ENCODE peak calls at places on chromosomes 6 and 20, in six cellular contexts. D is CD8-positive, alpha-beta memory T cell; X is mesendoderm; S is naive thymus-derived CD4-positive, alpha-beta T cell; B is fibroblast of lung; L is neuronal stem cell. Y is an unnamed sample.

GRCh38 chr20:25274481-25274880 is 26.6 kb downstream of the PYGB start:
- DNase-seq in X (no peak), B (no peak), D (no peak), S (no peak), L (no peak), Y (no peak)

GRCh38 chr6:133132092-133132491 is 109.1 kb upstream of the EYA4 start:
- DNase-seq in B (peak; percentile 64), D (no peak), L (no peak), S (no peak), X (no peak), Y (no peak)

GRCh38 chr6:2351807-2352431 is 106.5 kb upstream of the GMDS start:
- DNase-seq in D (no peak), L (no peak), S (no peak), X (no peak), B (peak; percentile 73), Y (no peak)

GRCh38 chr6:168157272-168158007 is 78.4 kb upstream of the FRMD1 start:
- DNase-seq in X (peak; percentile 31), D (no peak), B (peak; percentile 89), S (no peak), L (no peak), Y (peak; percentile 68)

GRCh38 chr20:4775322-4776078 is 53.8 kb downstream of the PRND start:
- DNase-seq in L (no peak), X (no peak), B (no peak), D (no peak), S (no peak), Y (no peak)

GRCh38 chr6:148525453-148525852 is 182.8 kb downstream of the SASH1 start:
- DNase-seq in D (no peak), S (no peak), B (peak; percentile 96), L (no peak), X (no peak), Y (no peak)

GRCh38 chr20:57346477-57346876 is 4.6 kb upstream of the RAE1 start:
- DNase-seq in S (peak; percentile 49), X (peak; percentile 78), D (peak; percentile 35), L (peak; percentile 76), B (peak; percentile 67), Y (peak; percentile 51)

GRCh38 chr6:111721677-111722219 is 116.1 kb upstream of the TRAF3IP2 start:
- DNase-seq in B (no peak), S (no peak), X (peak; percentile 65), D (peak; percentile 45), L (no peak), Y (no peak)

GRCh38 chr6:117481278-117481925 is 1.1 kb upstream of the DCBLD1 start:
- DNase-seq in B (no peak), X (peak; percentile 39), S (peak; percentile 5), D (peak; percentile 21), L (no peak), Y (no peak)

GRCh38 chr20:53517146-53517545 is 76.5 kb downstream of the ZNF217 start:
- DNase-seq in S (no peak), B (no peak), X (no peak), D (no peak), L (no peak), Y (no peak)

GRCh38 chr6:84362180-84362821 is 134.9 kb upstream of the CEP162 start:
- DNase-seq in S (no peak), D (no peak), L (no peak), B (no peak), X (no peak), Y (no peak)

GRCh38 chr20:62186887-62187866 is 4.3 kb downstream of the MTG2 start:
- DNase-seq in B (peak; percentile 42), X (peak; percentile 13), S (no peak), D (no peak), L (no peak), Y (no peak)

GRCh38 chr20:50883856-50884255 is 47.4 kb downstream of the ADNP start:
- DNase-seq in D (no peak), S (no peak), X (no peak), B (no peak), L (no peak), Y (no peak)

GRCh38 chr6:42451595-42452170 is at the start of gene TRERF1:
- DNase-seq in X (peak; percentile 93), B (peak; percentile 78), S (peak; percentile 57), D (peak; percentile 69), L (peak; percentile 83), Y (no peak)

GRCh38 chr20:33929917-33930316 is 63.8 kb upstream of the RALY start:
- DNase-seq in S (no peak), X (no peak), B (no peak), L (no peak), D (no peak), Y (no peak)

GRCh38 chr6:4806308-4807190 is 30.3 kb downstream of the CDYL start:
- DNase-seq in L (no peak), D (no peak), X (no peak), B (no peak), S (no peak), Y (no peak)

GRCh38 chr6:138331444-138331843 is 46.3 kb upstream of the SMIM28 start:
- DNase-seq in X (peak; percentile 79), S (no peak), D (no peak), B (no peak), L (no peak), Y (no peak)

GRCh38 chr20:44170796-44171410 is 16.1 kb downstream of the JPH2 start:
- DNase-seq in S (no peak), L (no peak), D (no peak), B (no peak), X (no peak), Y (no peak)

GRCh38 chr6:30613251-30614043 is 3.6 kb downstream of the PPP1R10 start:
- DNase-seq in D (no peak), L (no peak), X (no peak), S (no peak), B (peak; percentile 51), Y (no peak)
- H3K27ac ChIP-seq in D (peak overlapping the region; percentile 99), L (no peak overlapping the region), X (no peak overlapping the region), S (peak overlapping the region; percentile 93), B (peak overlapping the region; percentile 11), Y (peak overlapping the region; percentile 100)

DNA sequence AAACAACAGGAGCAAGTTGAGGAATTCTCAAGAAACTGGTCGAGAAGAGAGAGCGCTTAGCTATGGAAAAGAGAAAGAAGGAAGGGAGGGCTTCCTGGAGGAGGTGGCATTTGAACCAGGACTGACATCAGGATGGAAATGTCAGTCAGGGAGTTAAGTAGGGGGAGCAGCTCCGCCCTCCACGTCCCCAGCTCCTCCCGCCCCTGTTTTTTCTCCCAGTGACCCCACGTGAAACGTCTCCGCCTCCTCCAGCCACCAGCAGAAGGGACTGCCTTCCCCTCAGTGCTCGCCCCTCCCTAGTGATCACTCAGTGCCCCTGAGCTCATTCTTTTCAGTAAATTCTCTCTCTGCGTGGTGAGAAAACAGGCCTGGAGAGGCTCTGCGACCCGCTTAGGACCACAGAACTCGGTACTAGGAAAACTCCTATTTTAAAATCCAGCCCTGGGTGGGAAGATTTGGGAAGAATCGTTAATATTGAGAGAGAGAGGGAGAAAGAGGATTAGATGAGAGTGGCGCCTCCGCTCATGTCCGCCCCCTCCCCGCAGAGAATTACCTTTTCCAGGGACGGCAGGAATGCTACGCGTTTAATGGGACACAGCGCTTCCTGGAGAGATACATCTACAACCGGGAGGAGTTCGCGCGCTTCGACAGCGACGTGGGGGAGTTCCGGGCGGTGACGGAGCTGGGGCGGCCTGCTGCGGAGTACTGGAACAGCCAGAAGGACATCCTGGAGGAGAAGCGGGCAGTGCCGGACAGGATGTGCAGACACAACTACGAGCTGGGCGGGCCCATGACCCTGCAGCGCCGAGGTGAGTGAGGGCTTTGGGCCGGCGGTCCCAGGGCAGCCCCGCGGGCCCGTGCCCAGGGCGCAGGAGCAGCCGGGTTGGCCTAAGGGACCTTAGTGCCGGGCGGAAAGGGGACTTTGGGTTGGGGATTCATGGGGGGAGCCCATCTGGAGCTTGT is 4.6 kb downstream of the HLA-DPB1 start:
- DNase-seq in D (no peak), B (peak; percentile 49), X (peak; percentile 92), L (peak; percentile 65), S (no peak), Y (no peak)
- H3K4me3 ChIP-seq in D (no peak overlapping the region), B (peak overlapping the region; percentile 32), X (peak overlapping the region; percentile 46), L (peak overlapping the region; percentile 53), S (no peak overlapping the region), Y (no peak overlapping the region)

GRCh38 chr20:32455901-32456701 is 98.0 kb downstream of the ASXL1 start:
- DNase-seq in L (no peak), D (no peak), B (no peak), X (no peak), S (no peak), Y (no peak)
- H3K27ac ChIP-seq in L (peak overlapping the region; percentile 87), D (no peak overlapping the region), B (no peak overlapping the region), X (no peak overlapping the region), S (no peak overlapping the region), Y (no peak overlapping the region)

GRCh38 chr6:108566406-108566805 is 5.7 kb downstream of the FOXO3 start:
- DNase-seq in S (no peak), B (no peak), D (no peak), L (no peak), X (no peak), Y (no peak)
- H3K4me3 ChIP-seq in S (no peak overlapping the region), B (peak overlapping the region; percentile 1), D (no peak overlapping the region), L (no peak overlapping the region), X (no peak overlapping the region), Y (no peak overlapping the region)

GRCh38 chr6:140082867-140083297 is 708.4 kb upstream of the CITED2 start:
- DNase-seq in S (no peak), B (peak; percentile 73), X (no peak), L (no peak), D (no peak), Y (no peak)
- H3K27ac ChIP-seq in S (no peak overlapping the region), B (no peak overlapping the region), X (no peak overlapping the region), L (no peak overlapping the region), D (no peak overlapping the region), Y (no peak overlapping the region)

GRCh38 chr20:9838035-9838377 is 870 bp downstream of the PAK5 start:
- DNase-seq in X (peak; percentile 2), D (no peak), L (no peak), S (no peak), B (no peak), Y (no peak)
- H3K4me3 ChIP-seq in X (no peak overlapping the region), D (no peak overlapping the region), L (peak overlapping the region; percentile 50), S (no peak overlapping the region), B (no peak overlapping the region), Y (peak overlapping the region; percentile 27)

DNA sequence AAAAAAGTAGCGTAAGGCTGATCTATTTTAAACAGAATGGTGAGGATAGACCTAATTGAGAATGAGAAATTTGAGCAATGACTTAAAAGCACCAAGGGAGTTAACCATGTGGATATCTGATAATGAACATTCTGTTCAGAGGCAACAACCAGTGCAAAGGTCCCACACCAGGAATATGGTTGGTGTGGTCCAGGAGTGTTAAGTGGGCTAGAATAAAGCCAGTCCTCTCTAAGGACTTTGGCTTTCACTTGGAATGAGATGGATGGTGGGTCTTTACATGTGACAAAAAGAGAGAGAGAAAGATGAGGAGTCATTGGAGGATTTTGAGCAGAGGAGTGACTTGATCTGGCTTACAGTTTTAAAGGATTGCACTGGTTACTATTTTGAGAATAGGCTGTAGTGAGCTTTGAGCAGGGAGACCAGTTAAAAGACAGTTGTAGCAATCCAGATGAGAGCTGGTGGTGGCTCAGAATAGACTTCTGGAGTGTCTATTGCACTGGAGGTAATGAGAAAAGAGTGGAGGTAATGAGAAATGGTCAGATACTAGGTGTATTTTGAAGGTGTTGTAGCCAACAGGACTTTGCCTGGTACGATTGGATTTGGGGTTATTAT is 89.8 kb downstream of the SCAF8 start:
- DNase-seq in L (no peak), B (no peak), X (no peak), S (no peak), D (no peak), Y (no peak)
- H3K27ac ChIP-seq in L (no peak overlapping the region), B (no peak overlapping the region), X (no peak overlapping the region), S (no peak overlapping the region), D (no peak overlapping the region), Y (no peak overlapping the region)

GRCh38 chr6:129707882-129708495 is 2.0 kb downstream of the ARHGAP18 start:
- DNase-seq in B (no peak), S (no peak), D (no peak), L (no peak), X (no peak), Y (no peak)
- H3K4me3 ChIP-seq in B (peak overlapping the region; percentile 89), S (no peak overlapping the region), D (no peak overlapping the region), L (no peak overlapping the region), X (no peak overlapping the region), Y (peak overlapping the region; percentile 63)